ENCODE peak calls at places on chromosomes 6 and 20, in four cellular contexts. T, O, J and Q are unnamed samples.

GRCh38 chr6:36268478-36269248 is 1.2 kb upstream of the PNPLA1 start:
- DNase-seq in T (peak; percentile 74), O (no peak), J (no peak), Q (peak; percentile 61)

GRCh38 chr20:34771680-34772081 is 53.8 kb downstream of the NCOA6 start:
- DNase-seq in T (no peak), O (no peak), J (no peak), Q (no peak)

GRCh38 chr6:150813993-150814359 is 51.5 kb upstream of the MTHFD1L start:
- DNase-seq in T (no peak), O (no peak), J (no peak), Q (no peak)

GRCh38 chr20:58938541-58938940 is 42.5 kb upstream of the NELFCD start:
- DNase-seq in T (no peak), O (no peak), J (no peak), Q (no peak)

GRCh38 chr20:7841967-7842301 is 98.3 kb downstream of the HAO1 start:
- DNase-seq in T (no peak), O (no peak), J (no peak), Q (no peak)

GRCh38 chr20:6122873-6123649 is at the start of gene FERMT1:
- DNase-seq in T (peak; percentile 84), O (peak; percentile 55), J (peak; percentile 48), Q (no peak)

GRCh38 chr6:168043848-168044415 is 35.1 kb downstream of the FRMD1 start:
- DNase-seq in T (no peak), O (no peak), J (no peak), Q (no peak)

GRCh38 chr20:44181611-44182010 is 5.4 kb downstream of the JPH2 start:
- DNase-seq in T (no peak), O (no peak), J (no peak), Q (no peak)

GRCh38 chr20:15923030-15923776 is 650.0 kb downstream of the KIF16B start:
- DNase-seq in T (no peak), O (no peak), J (no peak), Q (no peak)

GRCh38 chr6:13485923-13486557 is 1.4 kb downstream of the GFOD1 start:
- DNase-seq in T (no peak), O (no peak), J (no peak), Q (no peak)

GRCh38 chr6:89371849-89372505 is 19.5 kb upstream of the UBE2J1 start:
- DNase-seq in T (peak; percentile 72), O (peak; percentile 69), J (peak; percentile 82), Q (peak; percentile 28)

GRCh38 chr6:89378628-89379027 is 26.1 kb upstream of the UBE2J1 start:
- DNase-seq in T (no peak), O (no peak), J (no peak), Q (no peak)

GRCh38 chr6:89372506-89372901 is 20.0 kb upstream of the UBE2J1 start:
- DNase-seq in T (no peak), O (no peak), J (no peak), Q (no peak)

GRCh38 chr6:89375902-89376301 is 23.4 kb upstream of the UBE2J1 start:
- DNase-seq in T (no peak), O (no peak), J (no peak), Q (no peak)

DNA sequence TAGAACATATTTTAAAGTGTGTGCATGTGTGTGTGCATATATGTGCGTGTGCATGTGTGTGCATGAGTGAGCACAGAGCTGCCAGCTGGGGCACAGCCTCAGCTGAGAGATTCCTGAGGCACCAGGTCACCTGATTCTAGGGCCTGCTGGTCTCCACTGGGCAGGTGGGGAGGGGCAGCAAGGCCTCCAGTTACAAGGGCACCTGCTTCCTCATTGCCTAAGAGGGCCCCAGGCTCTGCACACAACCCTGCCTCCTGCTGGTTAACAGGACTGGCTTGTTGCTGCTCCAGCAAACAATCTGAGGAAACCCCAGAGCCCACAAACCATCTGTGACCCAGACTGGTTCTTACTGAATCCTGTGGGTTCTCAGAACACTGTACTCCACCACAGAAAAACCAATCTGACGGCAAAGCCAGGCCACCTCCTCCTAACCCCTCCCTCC is 22.9 kb upstream of the UBE2J1 start:
- DNase-seq in T (peak; percentile 53), O (peak; percentile 67), J (peak; percentile 79), Q (no peak)
- TF ChIP-seq CTCF in T (peak; percentile 22), O (peak; percentile 35), J (no peak), Q (no peak)

DNA sequence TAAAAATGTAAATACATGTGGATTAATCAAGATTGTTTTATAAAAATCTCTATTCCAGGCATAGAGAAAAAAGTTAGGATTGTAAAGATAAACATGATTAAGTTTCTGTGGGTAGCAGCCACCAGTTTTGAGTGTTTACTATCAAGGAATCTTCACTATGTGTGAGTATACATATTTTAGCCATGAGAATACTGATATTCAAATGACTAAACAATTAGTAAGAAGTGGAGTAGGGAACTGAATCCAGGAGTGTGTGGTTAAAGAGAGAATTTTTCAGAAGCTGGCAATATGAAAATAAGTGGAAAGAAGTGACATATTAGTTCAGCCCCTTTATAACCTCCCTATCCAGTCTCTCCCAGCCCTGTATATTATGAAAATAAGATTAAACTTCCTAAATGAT is 10.3 kb downstream of the ELOVL2 start:
- DNase-seq in T (no peak), O (no peak), J (no peak), Q (no peak)
- TF ChIP-seq CTCF in T (no peak), O (no peak), J (no peak), Q (no peak)

DNA sequence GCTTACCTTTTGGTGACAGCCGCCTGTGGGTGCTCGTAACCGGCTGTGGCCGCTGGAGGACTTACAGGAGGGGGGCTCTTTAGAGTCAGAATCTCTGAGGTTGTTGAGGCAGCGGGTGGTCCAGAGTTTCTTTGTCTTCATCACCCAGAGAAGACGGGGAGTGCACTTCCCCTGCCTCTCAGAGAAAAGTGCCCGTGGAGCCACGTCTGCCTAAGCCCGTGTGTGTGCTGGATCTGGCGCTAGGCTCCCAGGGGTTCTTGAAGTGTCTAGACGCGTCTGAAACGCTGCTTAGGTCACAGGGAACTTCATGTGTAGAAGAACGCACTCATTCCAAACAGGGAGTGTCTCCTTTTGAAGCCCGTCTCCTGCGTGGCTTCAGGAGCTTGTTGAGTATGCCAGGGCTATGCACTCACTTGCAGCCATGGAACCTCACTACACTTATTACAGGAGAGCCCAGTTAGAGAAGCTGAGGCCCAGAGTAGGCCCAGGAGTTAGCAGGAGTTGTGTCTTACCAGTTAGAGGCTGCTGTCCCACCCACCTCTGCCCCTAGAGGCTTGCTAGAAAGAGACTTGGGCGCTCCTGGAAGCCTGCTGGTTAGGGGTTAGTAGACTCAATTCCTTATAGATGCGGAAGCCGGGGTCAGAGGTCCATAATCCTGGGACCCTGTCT is 1.3 kb downstream of the LSM14B start:
- DNase-seq in T (no peak), O (no peak), J (peak; percentile 39), Q (no peak)
- TF ChIP-seq CTCF in T (no peak), O (no peak), J (no peak), Q (no peak)

DNA sequence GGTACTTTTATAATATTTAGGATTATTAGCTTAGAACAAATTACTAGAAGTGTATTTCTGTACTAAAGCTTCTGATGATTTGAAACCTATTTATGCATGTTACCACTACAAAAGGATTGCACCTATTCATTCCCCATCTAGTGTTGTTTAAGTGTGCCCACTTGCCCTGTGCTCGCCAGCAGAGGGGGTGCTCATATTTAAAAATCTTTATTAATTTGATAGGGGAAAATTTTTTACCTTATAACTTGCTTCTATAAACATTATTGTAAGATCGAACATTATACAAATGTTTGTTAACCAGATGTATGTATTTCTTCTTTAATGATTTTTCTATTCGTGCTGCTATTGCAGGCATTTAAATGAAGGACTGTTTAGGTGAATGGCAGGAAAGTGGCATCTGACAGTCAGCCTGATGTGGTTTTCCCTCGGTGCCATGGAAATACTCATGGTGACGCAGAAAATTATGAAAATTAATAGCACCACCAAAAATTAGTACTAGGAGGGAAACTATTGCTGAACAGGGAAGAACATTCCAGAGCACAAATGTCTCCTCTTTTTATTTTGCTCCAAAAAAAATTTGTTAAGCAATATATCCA is 44.1 kb upstream of the FNDC1 start:
- DNase-seq in T (no peak), O (no peak), J (no peak), Q (no peak)
- TF ChIP-seq CTCF in T (no peak), O (no peak), J (no peak), Q (no peak)

GRCh38 chr6:138782243-138782642 is 8.7 kb downstream of the CCDC28A start:
- DNase-seq in T (no peak), O (no peak), J (no peak), Q (no peak)

GRCh38 chr6:138785092-138785491 is 10.8 kb upstream of the ECT2L start:
- DNase-seq in T (no peak), O (no peak), J (no peak), Q (no peak)

GRCh38 chr6:138785980-138786379 is 9.9 kb upstream of the ECT2L start:
- DNase-seq in T (no peak), O (no peak), J (no peak), Q (no peak)

DNA sequence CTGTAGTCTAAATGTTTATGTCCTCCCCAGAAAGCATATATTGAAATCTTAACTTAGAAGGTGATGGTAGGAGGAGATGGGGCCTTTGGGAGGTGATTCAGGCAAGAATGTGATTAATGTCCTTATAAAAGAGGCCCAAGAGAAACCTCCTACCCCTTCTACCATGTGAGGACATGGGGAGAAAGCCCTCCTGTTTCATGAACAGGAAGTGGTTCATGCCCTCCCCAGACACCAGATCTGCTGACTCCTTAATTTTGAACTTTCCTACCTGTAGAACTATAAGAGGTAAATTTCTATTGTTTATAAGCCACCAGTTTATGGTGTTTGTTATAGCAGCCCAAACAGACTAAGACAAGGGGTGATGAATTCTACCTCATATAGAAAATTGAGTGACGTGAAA is 8.7 kb upstream of the ECT2L start:
- DNase-seq in T (no peak), O (no peak), J (no peak), Q (no peak)
- TF ChIP-seq CTCF in T (no peak), O (no peak), J (no peak), Q (no peak)

GRCh38 chr6:153065222-153065621 is 62.7 kb upstream of the MTRF1L start:
- DNase-seq in T (no peak), O (no peak), J (no peak), Q (no peak)

GRCh38 chr6:153062516-153062915 is 60.0 kb upstream of the MTRF1L start:
- DNase-seq in T (no peak), O (no peak), J (no peak), Q (no peak)

GRCh38 chr6:153059757-153060156 is 57.2 kb upstream of the MTRF1L start:
- DNase-seq in T (no peak), O (no peak), J (no peak), Q (no peak)

GRCh38 chr6:153059311-153059710 is 56.8 kb upstream of the MTRF1L start:
- DNase-seq in T (no peak), O (no peak), J (no peak), Q (no peak)

DNA sequence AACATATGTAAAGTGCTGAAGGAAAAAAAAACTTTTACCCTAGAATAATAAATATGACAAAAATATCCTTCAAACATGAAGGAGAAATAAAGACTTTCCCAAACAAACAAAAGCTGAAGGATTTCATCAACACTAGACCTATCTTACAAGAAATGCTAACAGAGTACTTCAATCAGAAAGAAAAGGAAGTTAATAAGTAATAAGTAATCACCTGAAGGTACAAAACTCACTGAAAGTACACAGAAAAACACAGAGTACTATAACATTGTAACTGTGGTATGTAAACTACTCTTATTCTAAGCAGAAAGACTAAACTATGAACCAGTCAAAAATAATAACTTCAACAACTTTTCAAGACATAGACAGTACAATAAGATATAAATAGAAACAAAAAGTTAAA is 61.4 kb upstream of the MTRF1L start:
- DNase-seq in T (no peak), O (no peak), J (no peak), Q (no peak)
- TF ChIP-seq CTCF in T (no peak), O (no peak), J (no peak), Q (no peak)

GRCh38 chr6:45624228-45624627 is 246.5 kb upstream of the SUPT3H start:
- DNase-seq in T (no peak), O (no peak), J (no peak), Q (no peak)
- TF ChIP-seq CTCF in T (no peak), O (no peak), J (no peak), Q (no peak)